ENCODE peak calls at places on chromosomes 6 and 20, in five cellular contexts. V is SK-N-SH, Z is HCT116, R is H1, U is K562. X is an unnamed sample.

GRCh38 chr20:45983279-45983743 is 11.3 kb upstream of the ZNF335 start:
- DNase-seq in V (no peak), Z (no peak), R (no peak), U (peak), X (no peak)

GRCh38 chr20:35467339-35468224 is 12.2 kb downstream of the CEP250 start:
- DNase-seq in V (no peak), Z (peak), R (no peak), U (no peak), X (no peak)

GRCh38 chr20:21981607-21982344 is 276.3 kb downstream of the PAX1 start:
- DNase-seq in V (no peak), Z (no peak), R (no peak), U (no peak), X (no peak)

GRCh38 chr6:108685970-108686369 is 125.3 kb downstream of the FOXO3 start:
- DNase-seq in V (no peak), Z (no peak), R (no peak), U (no peak), X (no peak)

GRCh38 chr6:79868098-79868722 is 79.1 kb downstream of the ELOVL4 start:
- DNase-seq in V (peak), Z (peak), R (no peak), U (peak), X (peak)

GRCh38 chr6:139135578-139136545 is 982 bp downstream of the HECA start:
- DNase-seq in V (peak), Z (no peak), R (no peak), U (peak), X (no peak)

GRCh38 chr6:108263371-108263770 is 2.5 kb upstream of the SNX3 start:
- DNase-seq in V (no peak), Z (no peak), R (no peak), U (no peak), X (no peak)

GRCh38 chr6:149190228-149190831 is 127.2 kb upstream of the TAB2 start:
- DNase-seq in V (no peak), Z (no peak), R (peak), U (no peak), X (peak)

GRCh38 chr20:346033-346639 is 775 bp upstream of the NRSN2 start:
- DNase-seq in V (no peak), Z (no peak), R (no peak), U (no peak), X (no peak)

GRCh38 chr6:158311193-158311592 is 1.1 kb upstream of the TULP4 start:
- DNase-seq in V (no peak), Z (no peak), R (no peak), U (no peak), X (no peak)

GRCh38 chr6:4371207-4371921 is 236.0 kb upstream of the ECI2 start:
- DNase-seq in V (no peak), Z (no peak), R (no peak), U (peak), X (no peak)

GRCh38 chr6:11805259-11806053 is 26.9 kb upstream of the ADTRP start:
- DNase-seq in V (no peak), Z (no peak), R (peak), U (peak), X (no peak)

GRCh38 chr20:51388227-51388626 is 154.3 kb downstream of the NFATC2 start:
- DNase-seq in V (no peak), Z (no peak), R (no peak), U (no peak), X (no peak)

GRCh38 chr20:46933150-46933549 is 38.5 kb downstream of the EYA2 start:
- DNase-seq in V (no peak), Z (no peak), R (no peak), U (no peak), X (no peak)

GRCh38 chr20:49838546-49838945 is 25.9 kb downstream of the SLC9A8 start:
- DNase-seq in V (no peak), Z (no peak), R (no peak), U (no peak), X (no peak)

GRCh38 chr20:62320581-62321354 is 18.0 kb downstream of the ADRM1 start:
- DNase-seq in V (peak), Z (peak), R (no peak), U (peak), X (no peak)

GRCh38 chr6:148934534-148934933 is 187.7 kb downstream of the UST start:
- DNase-seq in V (no peak), Z (no peak), R (no peak), U (no peak), X (no peak)

GRCh38 chr6:151096691-151097090 is 143.1 kb upstream of the AKAP12 start:
- DNase-seq in V (no peak), Z (no peak), R (no peak), U (no peak), X (no peak)

GRCh38 chr6:111874030-111874425 is 776 bp upstream of the FYN start:
- DNase-seq in V (no peak), Z (no peak), R (no peak), U (no peak), X (no peak)

GRCh38 chr6:14882394-14883073 is 363.3 kb upstream of the JARID2 start:
- DNase-seq in V (no peak), Z (no peak), R (no peak), U (no peak), X (no peak)

GRCh38 chr6:63295553-63295952 is 24.2 kb downstream of the LGSN start:
- DNase-seq in V (no peak), Z (no peak), R (no peak), U (no peak), X (no peak)

GRCh38 chr6:79544939-79545450 is 7.8 kb upstream of the LCA5 start:
- DNase-seq in V (peak), Z (peak), R (peak), U (peak), X (peak)

GRCh38 chr6:16228709-16229665 is 9.4 kb upstream of the GMPR start:
- DNase-seq in V (no peak), Z (no peak), R (no peak), U (no peak), X (no peak)

GRCh38 chr6:45421700-45422540 is 44.2 kb upstream of the SUPT3H start:
- DNase-seq in V (peak), Z (no peak), R (no peak), U (peak), X (no peak)

GRCh38 chr20:957544-957943 is 41.4 kb upstream of the ANGPT4 start:
- DNase-seq in V (no peak), Z (no peak), R (no peak), U (no peak), X (no peak)

GRCh38 chr20:19004975-19005374 is 191.4 kb downstream of the SCP2D1 start:
- DNase-seq in V (no peak), Z (no peak), R (no peak), U (no peak), X (no peak)

GRCh38 chr6:54366647-54367327 is 58.5 kb downstream of the TINAG start:
- DNase-seq in V (no peak), Z (peak), R (no peak), U (no peak), X (no peak)

GRCh38 chr20:15900443-15900842 is 672.8 kb downstream of the KIF16B start:
- DNase-seq in V (no peak), Z (no peak), R (no peak), U (no peak), X (no peak)

GRCh38 chr20:46713957-46714834 is 4.7 kb downstream of the SLC2A10 start:
- DNase-seq in V (no peak), Z (no peak), R (no peak), U (no peak), X (no peak)

GRCh38 chr20:20664795-20665194 is 47.6 kb downstream of the RALGAPA2 start:
- DNase-seq in V (peak), Z (peak), R (no peak), U (no peak), X (peak)

GRCh38 chr20:33675127-33675954 is 1.1 kb upstream of the NECAB3 start:
- DNase-seq in V (no peak), Z (no peak), R (no peak), U (peak), X (no peak)

GRCh38 chr6:153160221-153160620 is 29.1 kb upstream of the RGS17 start:
- DNase-seq in V (no peak), Z (no peak), R (no peak), U (no peak), X (no peak)

GRCh38 chr6:77906070-77906469 is 253.2 kb downstream of the MEI4 start:
- DNase-seq in V (no peak), Z (no peak), R (no peak), U (no peak), X (no peak)

GRCh38 chr20:41956316-41957050 is 338.3 kb upstream of the CHD6 start:
- DNase-seq in V (peak), Z (no peak), R (peak), U (peak), X (peak)

GRCh38 chr20:47411161-47411560 is 54.7 kb upstream of the ZMYND8 start:
- DNase-seq in V (no peak), Z (no peak), R (no peak), U (no peak), X (no peak)

GRCh38 chr6:56345539-56346090 is 98.2 kb upstream of the COL21A1 start:
- DNase-seq in V (no peak), Z (no peak), R (no peak), U (no peak), X (no peak)

GRCh38 chr6:1581120-1581991 is 28.4 kb upstream of the FOXC1 start:
- DNase-seq in V (no peak), Z (no peak), R (no peak), U (no peak), X (no peak)

GRCh38 chr20:9035129-9035528 is 33.8 kb upstream of the PLCB4 start:
- DNase-seq in V (no peak), Z (peak), R (no peak), U (no peak), X (no peak)

GRCh38 chr20:38932457-38933120 is 6.4 kb downstream of the FAM83D start:
- DNase-seq in V (no peak), Z (no peak), R (no peak), U (no peak), X (no peak)

GRCh38 chr20:64102647-64103354 is 4.6 kb downstream of the NPBWR2 start:
- DNase-seq in V (no peak), Z (no peak), R (no peak), U (peak), X (no peak)

DNA sequence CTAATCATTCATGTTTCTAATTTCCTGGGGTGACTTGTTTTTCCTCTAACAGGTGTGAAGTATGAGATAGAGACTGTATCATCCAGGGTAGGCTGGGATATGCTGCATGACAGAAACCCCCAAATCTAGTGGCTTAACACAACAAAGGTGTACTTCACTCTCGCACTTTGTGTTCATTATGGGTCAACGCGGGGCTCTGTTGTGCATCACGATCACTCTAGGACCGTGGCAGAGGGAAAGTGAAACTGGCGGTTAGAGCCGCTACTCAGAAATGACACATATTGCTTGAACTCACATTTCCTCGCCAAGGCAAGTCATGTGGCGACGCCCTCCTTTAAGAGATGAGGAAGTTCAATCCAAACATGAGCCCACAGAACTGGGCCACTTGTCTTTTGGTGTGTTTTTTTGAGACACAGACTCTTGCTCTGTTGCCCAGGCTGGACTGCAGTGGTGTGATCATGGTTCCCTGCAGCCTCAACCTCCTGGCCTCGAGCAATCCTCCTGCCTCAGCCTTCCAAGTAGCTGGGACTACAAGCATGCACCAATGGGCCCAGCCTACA is 41.3 kb downstream of the PCNA start:
- DNase-seq in V (no peak), Z (no peak), R (no peak), U (peak), X (no peak)
- TF ChIP-seq SIN3A in V (no peak), Z (no peak), R (no peak), U (no peak), X (no peak)

DNA sequence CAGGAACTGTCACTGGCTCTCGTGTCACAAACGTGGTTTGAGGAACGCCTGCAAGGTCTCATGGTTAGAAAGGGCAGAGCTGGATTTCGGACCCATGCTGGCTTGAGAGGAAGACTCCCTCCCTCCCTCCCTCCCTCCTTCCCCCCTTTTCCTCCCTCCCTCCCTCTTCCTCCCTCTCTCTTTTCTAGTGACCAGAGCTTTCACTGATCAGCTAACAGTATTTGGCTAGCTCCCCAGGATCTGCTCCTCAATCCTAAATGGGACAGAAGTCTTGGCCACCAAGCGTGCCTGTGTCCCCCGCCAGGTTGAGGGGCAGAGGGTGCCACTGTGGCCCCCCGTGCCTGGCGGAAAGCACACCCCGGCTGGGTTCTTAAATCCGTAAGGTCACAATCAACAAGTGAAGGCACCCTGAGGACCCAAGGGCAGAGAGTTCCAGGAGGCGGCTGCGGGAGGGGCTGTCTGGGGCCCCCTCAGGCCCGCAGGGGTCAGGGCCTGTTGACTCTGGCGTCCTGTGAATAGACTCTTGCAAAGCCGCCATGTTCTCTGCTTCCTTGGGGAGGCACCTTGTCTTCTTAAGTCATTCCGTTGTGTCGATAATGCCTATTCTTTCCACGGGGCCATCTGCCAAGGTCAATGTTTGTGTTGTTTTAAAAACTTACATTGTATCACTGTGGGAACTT is 38.9 kb upstream of the STX16 start:
- DNase-seq in V (no peak), Z (no peak), R (no peak), U (no peak), X (no peak)
- TF ChIP-seq SIN3A in V (no peak), Z (no peak), R (no peak), U (no peak), X (no peak)

DNA sequence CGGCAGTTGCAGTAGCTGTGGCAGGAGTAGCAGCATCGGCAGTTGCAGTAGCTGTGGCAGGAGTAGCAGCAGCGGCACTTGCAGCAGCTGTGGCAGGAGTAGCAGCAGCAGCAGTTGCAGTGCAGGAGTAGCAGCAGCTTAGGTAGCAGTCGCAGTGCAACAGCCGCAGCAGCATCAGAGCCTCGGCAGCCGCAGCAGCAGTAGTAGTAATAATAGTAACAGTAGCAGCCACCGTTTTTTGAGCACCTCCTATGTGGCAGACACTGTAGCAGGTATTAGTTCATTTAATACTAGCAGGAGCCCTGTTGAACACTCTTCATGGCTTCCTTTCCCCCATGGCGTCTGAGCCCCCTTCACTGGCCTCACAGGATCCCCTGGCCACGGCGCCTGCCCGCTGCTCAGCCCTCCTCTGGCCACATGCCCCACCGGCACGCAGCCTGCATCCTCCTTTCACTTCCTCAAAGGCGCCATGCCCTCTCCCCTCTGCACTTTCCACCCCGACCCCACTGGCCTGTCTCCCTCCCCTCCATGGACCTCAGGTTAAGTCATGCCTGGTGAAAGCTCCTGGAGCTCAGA is 19.1 kb upstream of the IRF4 start:
- DNase-seq in V (no peak), Z (no peak), R (no peak), U (no peak), X (no peak)
- TF ChIP-seq SIN3A in V (no peak), Z (no peak), R (no peak), U (no peak), X (no peak)

DNA sequence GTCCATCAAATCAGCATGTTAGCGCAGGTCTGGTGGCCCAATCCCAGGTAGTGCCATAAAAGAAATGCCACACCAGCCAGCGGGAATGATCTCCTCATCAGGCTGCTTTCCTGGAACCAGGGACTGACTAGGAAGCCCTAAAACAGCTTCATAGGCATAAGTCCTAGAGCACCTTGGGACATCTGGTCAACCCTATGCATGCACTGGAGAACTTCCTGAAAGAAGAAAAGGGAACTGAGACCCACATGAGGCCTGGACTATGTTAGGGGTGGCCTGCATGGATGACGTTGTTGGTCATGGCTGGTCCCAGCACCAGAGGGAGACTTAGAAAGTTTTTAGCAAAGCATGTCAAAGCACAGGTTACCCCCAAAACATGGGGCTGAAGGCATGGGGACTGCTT is 7.6 kb upstream of the KCNK16 start:
- DNase-seq in V (no peak), Z (no peak), R (no peak), U (no peak), X (no peak)
- TF ChIP-seq SIN3A in V (no peak), Z (no peak), R (no peak), U (no peak), X (no peak)

GRCh38 chr6:132669690-132670291 is 10.8 kb upstream of the TAAR1 start:
- DNase-seq in V (peak), Z (peak), R (no peak), U (no peak), X (peak)

GRCh38 chr6:132675749-132676148 is 16.8 kb upstream of the TAAR1 start:
- DNase-seq in V (no peak), Z (no peak), R (no peak), U (no peak), X (no peak)

GRCh38 chr6:132671295-132671694 is 12.3 kb upstream of the TAAR1 start:
- DNase-seq in V (no peak), Z (no peak), R (no peak), U (no peak), X (no peak)

GRCh38 chr6:132675002-132675401 is 16.0 kb upstream of the TAAR1 start:
- DNase-seq in V (no peak), Z (no peak), R (no peak), U (no peak), X (no peak)

DNA sequence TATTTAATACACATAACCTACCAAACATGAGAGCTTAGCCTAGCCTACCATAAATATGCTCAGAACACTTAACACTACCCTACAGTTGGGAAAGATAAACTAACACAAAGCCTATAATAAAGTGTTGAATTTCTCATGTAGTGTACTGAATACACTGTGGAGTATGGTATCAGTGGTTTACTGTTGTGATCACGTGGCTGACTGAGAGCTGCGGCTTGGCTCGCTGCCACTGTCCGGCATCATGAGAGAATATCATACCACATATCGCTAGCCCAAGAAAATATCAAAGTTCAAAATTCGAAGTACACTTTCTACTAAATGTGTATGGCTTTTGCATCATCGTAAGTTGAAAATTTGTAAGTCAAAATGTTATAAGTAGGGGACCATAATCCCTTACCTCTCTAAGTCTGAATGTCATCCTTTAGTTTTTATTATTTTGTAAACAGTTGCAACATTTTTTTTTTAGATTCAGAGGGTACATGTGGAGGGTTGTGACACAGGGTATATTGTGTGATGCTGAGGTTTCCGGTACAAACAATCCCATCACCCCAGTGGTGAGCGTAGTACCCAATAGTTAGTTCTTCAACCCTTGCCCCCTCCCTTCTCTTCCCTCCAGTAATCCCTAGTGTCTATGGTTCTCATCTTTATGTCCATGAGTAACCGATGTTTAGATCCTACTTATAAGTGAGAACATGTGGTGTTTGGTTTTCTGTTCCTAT is 14.6 kb upstream of the TAAR1 start:
- DNase-seq in V (no peak), Z (no peak), R (no peak), U (no peak), X (no peak)
- TF ChIP-seq SIN3A in V (no peak), Z (no peak), R (no peak), U (no peak), X (no peak)

GRCh38 chr6:125930810-125931418 is 25.7 kb upstream of the HINT3 start:
- DNase-seq in V (no peak), Z (no peak), R (no peak), U (no peak), X (no peak)

GRCh38 chr6:125926711-125927110 is 29.9 kb upstream of the HINT3 start:
- DNase-seq in V (no peak), Z (no peak), R (no peak), U (no peak), X (no peak)

GRCh38 chr6:125932451-125932795 is 24.1 kb upstream of the HINT3 start:
- DNase-seq in V (no peak), Z (no peak), R (no peak), U (no peak), X (no peak)

GRCh38 chr6:125927761-125928160 is 28.8 kb upstream of the HINT3 start:
- DNase-seq in V (no peak), Z (no peak), R (no peak), U (no peak), X (no peak)

GRCh38 chr6:125931733-125932450 is 24.7 kb upstream of the HINT3 start:
- DNase-seq in V (no peak), Z (no peak), R (no peak), U (no peak), X (no peak)
- TF ChIP-seq SIN3A in V (no peak), Z (no peak), R (no peak), U (no peak), X (no peak)

GRCh38 chr6:90490030-90490429 is 96.8 kb downstream of the MAP3K7 start:
- DNase-seq in V (no peak), Z (no peak), R (no peak), U (no peak), X (no peak)
- TF ChIP-seq SIN3A in V (no peak), Z (no peak), R (no peak), U (no peak), X (no peak)

GRCh38 chr6:159640322-159640721 is 52.7 kb downstream of the SOD2 start:
- DNase-seq in V (no peak), Z (no peak), R (no peak), U (no peak), X (no peak)
- TF ChIP-seq SIN3A in V (no peak), Z (no peak), R (no peak), U (no peak), X (no peak)

X was measured in Panc1.